ENCODE peak calls at places on chromosomes 13 and 19, in four cellular contexts. Q, Y, L and X are unnamed samples.

GRCh38 chr19:30318936-30319335 is 53.2 kb upstream of the ZNF536 start:
- DNase-seq in Y (no peak), L (no peak), Q (no peak), X (no peak)

GRCh38 chr13:114007566-114007965 is 33.7 kb upstream of the C13orf46 start:
- DNase-seq in Y (no peak), L (no peak), Q (no peak), X (no peak)

GRCh38 chr13:35388979-35389378 is 87.5 kb downstream of the MAB21L1 start:
- DNase-seq in L (no peak), Y (no peak), Q (no peak), X (no peak)

GRCh38 chr19:37855098-37855497 is 51.3 kb downstream of the WDR87 start:
- DNase-seq in L (no peak), Y (no peak), Q (no peak), X (no peak)

GRCh38 chr13:33536639-33537425 is 251.3 kb upstream of the STARD13 start:
- DNase-seq in Y (no peak), Q (no peak), L (no peak), X (no peak)

GRCh38 chr13:35470671-35471465 is 5.6 kb downstream of the MAB21L1 start:
- DNase-seq in L (no peak), Q (no peak), Y (no peak), X (no peak)

GRCh38 chr13:40780822-40781401 is 8.5 kb upstream of the SLC25A15 start:
- DNase-seq in Y (no peak), Q (peak; percentile 24), L (peak; percentile 54), X (no peak)

GRCh38 chr19:55370305-55370988 is at the start of gene IL11:
- DNase-seq in Q (no peak), Y (no peak), L (no peak), X (peak; percentile 65)

GRCh38 chr19:18865973-18866799 is 29.8 kb downstream of the CERS1 start:
- DNase-seq in L (peak; percentile 35), Q (peak; percentile 90), Y (no peak), X (peak; percentile 52)

GRCh38 chr19:802497-802887 is 5.2 kb downstream of the PTBP1 start:
- DNase-seq in L (no peak), Y (no peak), Q (no peak), X (no peak)

DNA sequence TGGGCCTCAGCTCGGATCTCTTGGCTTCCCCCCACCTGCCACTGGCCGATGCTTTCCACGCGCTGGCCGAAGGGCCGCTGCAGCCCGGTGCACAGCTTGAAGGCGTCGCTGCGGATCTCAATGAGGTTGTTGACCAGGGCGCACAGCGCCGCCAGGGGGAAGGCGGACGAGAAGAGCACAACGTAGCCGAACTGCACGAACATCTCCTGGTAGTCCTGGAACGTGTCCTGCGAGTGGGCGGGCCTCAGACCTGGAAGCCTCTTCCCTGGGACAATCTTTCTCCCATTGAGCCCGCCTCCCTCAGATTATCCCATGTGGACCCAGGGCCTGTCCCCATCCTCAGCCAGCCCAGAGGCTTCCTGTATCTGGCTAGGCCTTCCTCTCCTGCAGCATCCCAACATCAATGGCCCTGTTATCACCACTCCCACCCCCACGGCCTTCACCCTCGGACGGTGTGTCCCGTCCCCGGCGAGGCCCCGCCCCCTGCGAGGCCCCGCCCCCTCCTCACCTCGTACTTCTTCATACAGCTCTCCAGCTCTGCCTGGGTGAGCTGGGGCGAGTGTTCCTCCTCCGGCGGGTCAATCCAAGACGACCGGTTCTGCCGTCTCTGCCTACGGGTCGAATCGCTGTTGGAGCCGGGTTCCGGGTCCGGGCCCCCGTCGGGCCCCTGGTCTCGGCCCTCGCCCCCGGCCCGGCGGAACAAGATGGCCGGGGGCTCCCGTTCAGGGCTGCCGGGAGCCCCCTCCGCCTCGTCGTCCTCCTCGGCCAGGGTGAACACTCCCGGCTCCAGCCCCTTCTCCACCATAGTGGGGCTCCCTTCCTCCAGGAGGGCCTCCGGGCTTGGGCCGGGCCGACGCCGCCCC is 6.8 kb downstream of the ANO8 start:
- DNase-seq in Q (peak; percentile 82), Y (no peak), L (peak; percentile 13), X (no peak)
- TF ChIP-seq SMC3 in Q (no peak), Y (no peak), L (no peak), X (no peak)

DNA sequence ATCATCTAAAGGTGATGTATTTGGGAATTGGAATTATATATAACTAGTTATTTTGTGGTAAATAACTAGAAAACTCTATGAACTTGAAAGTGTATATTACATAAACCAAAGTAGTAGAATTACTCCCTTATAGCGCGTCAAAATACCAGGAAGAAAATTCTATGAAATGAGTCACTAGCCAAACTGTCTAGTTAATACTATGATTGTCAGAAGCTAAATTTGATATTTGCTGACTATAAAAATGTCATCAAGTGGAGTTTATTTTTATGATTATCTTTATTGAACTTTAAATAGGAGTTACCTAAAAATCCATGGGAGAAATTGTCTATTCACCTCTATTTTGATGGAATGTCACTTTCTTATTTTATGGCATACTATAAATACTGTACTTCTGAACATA is 100.6 kb downstream of the RNF17 start:
- DNase-seq in Y (no peak), Q (no peak), L (no peak), X (no peak)
- TF ChIP-seq CEBPB in Y (no peak), Q (no peak), L (no peak), X (no peak)

GRCh38 chr13:100483836-100484381 is 104.7 kb downstream of the GGACT start:
- DNase-seq in Y (no peak), L (no peak), Q (no peak), X (no peak)

GRCh38 chr13:100485265-100485664 is 103.3 kb downstream of the GGACT start:
- DNase-seq in Q (no peak), L (no peak), Y (no peak), X (no peak)

GRCh38 chr13:100490692-100491091 is 97.9 kb downstream of the GGACT start:
- DNase-seq in L (no peak), Y (no peak), Q (no peak), X (no peak)

DNA sequence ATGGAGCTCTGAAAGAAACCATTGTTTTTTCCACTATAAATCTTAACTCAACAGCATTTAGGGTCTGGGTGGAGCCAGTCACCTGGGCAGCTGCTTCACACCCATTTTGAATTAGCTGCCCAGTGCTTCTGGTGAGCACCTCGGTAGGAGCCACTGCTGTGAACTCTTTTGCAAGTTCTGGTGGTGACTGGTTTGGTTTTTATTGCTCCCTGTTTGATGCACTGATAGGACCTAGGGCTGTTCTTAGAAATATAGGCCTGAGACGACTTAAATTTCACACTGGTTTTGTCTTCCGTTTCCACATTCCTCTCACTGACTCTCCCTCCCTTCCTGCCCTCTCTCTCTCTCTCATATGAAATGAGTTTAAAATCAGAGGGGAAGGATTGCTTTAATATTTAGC is 103.9 kb downstream of the GGACT start:
- DNase-seq in L (no peak), Q (no peak), Y (no peak), X (no peak)
- TF ChIP-seq ESRRA in L (no peak), Q (no peak), Y (no peak), X (no peak)

DNA sequence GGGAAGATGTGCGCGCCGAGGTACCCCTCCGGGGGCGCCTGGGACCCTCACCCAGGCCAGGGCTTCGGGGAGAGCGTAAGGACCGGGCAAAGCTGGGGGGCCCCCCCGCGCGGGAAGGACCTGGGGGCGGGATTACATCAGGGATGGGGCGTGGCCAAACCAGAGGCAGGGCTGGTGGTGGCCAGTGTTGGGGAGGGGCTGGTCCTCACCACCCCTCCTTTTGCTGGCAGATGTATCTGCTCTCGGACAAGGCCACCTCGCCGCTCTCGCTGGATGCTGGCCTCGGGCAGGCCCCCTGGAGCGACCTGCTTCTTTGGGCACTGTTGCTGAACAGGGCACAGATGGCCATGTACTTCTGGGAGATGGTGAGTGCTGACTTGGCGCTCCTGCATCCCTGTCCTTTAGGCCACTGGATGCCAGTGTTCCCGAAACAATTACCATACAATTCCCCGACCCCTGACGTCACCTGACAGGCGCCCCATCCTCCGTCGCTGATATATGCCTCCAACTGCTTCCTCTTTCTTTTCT is 25.3 kb downstream of the TRPM4 start:
- DNase-seq in Q (peak; percentile 11), L (no peak), Y (no peak), X (no peak)
- TF ChIP-seq SMC3 in Q (no peak), L (no peak), Y (no peak), X (no peak)

GRCh38 chr19:2338751-2339643 is 10.5 kb downstream of the SPPL2B start:
- DNase-seq in Q (no peak), Y (no peak), L (no peak), X (no peak)
- TF ChIP-seq CEBPB in Q (no peak), Y (no peak), L (no peak), X (no peak)

GRCh38 chr19:56566904-56567273 is 379 bp upstream of the ZNF470 start:
- DNase-seq in L (no peak), Q (no peak), Y (no peak), X (peak; percentile 33)
- TF ChIP-seq ESRRA in L (no peak), Q (no peak), Y (no peak), X (no peak)